ENCODE peak calls at places on chromosome 2, in four cellular contexts. R is HFFc6, D is LoVo, P is Karpas-422. E is an unnamed sample.

GRCh38 chr2:109063326-109063670 is 65.7 kb upstream of the SH3RF3 start:
- DNase-seq in R (no peak), D (no peak), P (no peak), E (no peak)

GRCh38 chr2:19228720-19229119 is 129.7 kb downstream of the OSR1 start:
- DNase-seq in R (no peak), D (no peak), P (no peak), E (no peak)

GRCh38 chr2:211617803-211618202 is 920.8 kb downstream of the ERBB4 start:
- DNase-seq in R (no peak), D (no peak), P (no peak), E (no peak)

GRCh38 chr2:14234911-14235310 is 397.6 kb upstream of the LRATD1 start:
- DNase-seq in R (no peak), D (no peak), P (no peak), E (no peak)

GRCh38 chr2:140882671-140883620 is 1247.9 kb downstream of the LRP1B start:
- DNase-seq in R (no peak), D (no peak), P (no peak), E (no peak)

GRCh38 chr2:14427982-14428567 is 204.4 kb upstream of the LRATD1 start:
- DNase-seq in R (peak; percentile 82), D (no peak), P (no peak), E (no peak)

GRCh38 chr2:227482638-227483340 is 10.8 kb downstream of the AGFG1 start:
- DNase-seq in R (no peak), D (no peak), P (peak; percentile 76), E (no peak)

GRCh38 chr2:11563784-11564666 is 30.2 kb downstream of the GREB1 start:
- DNase-seq in R (no peak), D (no peak), P (no peak), E (peak; percentile 55)

GRCh38 chr2:240377366-240377765 is 58.1 kb upstream of the GPC1 start:
- DNase-seq in R (peak; percentile 41), D (no peak), P (no peak), E (no peak)

GRCh38 chr2:101596346-101596745 is 101.2 kb upstream of the MAP4K4 start:
- DNase-seq in R (no peak), D (peak; percentile 5), P (no peak), E (no peak)